ENCODE peak calls at places on chromosomes 13 and 19, in five cellular contexts. One of them, this sample, is unnamed. For H3K36me3, the result is how much of the 10 kb centered on the place peaks cover.

GRCh38 chr19:28468701-28469459 is 744.1 kb downstream of the UQCRFS1 start:
- DNase-seq in psoas muscle: no peak
- DNase-seq in brain microvascular endothelial cell: peak
- DNase-seq in osteoblast: peak
- DNase-seq in fibroblast of lung: no peak
- DNase-seq in this sample: peak

GRCh38 chr19:46413262-46414031 is at the start of gene CCDC8:
- DNase-seq in osteoblast: peak
- DNase-seq in fibroblast of lung: peak
- DNase-seq in psoas muscle: peak
- DNase-seq in brain microvascular endothelial cell: peak
- DNase-seq in this sample: peak

GRCh38 chr19:48445256-48445605 is 552 bp upstream of the GRWD1 start:
- DNase-seq in brain microvascular endothelial cell: peak
- DNase-seq in fibroblast of lung: peak
- DNase-seq in osteoblast: peak
- DNase-seq in psoas muscle: no peak
- DNase-seq in this sample: peak

GRCh38 chr19:45507864-45508680 is 793 bp downstream of the VASP start:
- DNase-seq in osteoblast: peak
- DNase-seq in psoas muscle: peak
- DNase-seq in brain microvascular endothelial cell: no peak
- DNase-seq in fibroblast of lung: no peak
- DNase-seq in this sample: no peak

GRCh38 chr13:66520511-66521390 is 709.4 kb downstream of the PCDH9 start:
- DNase-seq in brain microvascular endothelial cell: no peak
- DNase-seq in fibroblast of lung: no peak
- DNase-seq in osteoblast: no peak
- DNase-seq in psoas muscle: no peak
- DNase-seq in this sample: no peak

GRCh38 chr13:65347420-65348030 is 1882.6 kb downstream of the PCDH9 start:
- DNase-seq in osteoblast: no peak
- DNase-seq in psoas muscle: no peak
- DNase-seq in brain microvascular endothelial cell: no peak
- DNase-seq in fibroblast of lung: no peak
- DNase-seq in this sample: no peak

GRCh38 chr13:21006141-21007005 is 55.0 kb downstream of the LATS2 start:
- DNase-seq in osteoblast: no peak
- DNase-seq in brain microvascular endothelial cell: no peak
- DNase-seq in psoas muscle: no peak
- DNase-seq in fibroblast of lung: no peak
- DNase-seq in this sample: no peak

GRCh38 chr13:40672310-40673060 is 6.0 kb upstream of the FOXO1 start:
- DNase-seq in osteoblast: no peak
- DNase-seq in psoas muscle: no peak
- DNase-seq in brain microvascular endothelial cell: peak
- DNase-seq in fibroblast of lung: peak
- DNase-seq in this sample: no peak

GRCh38 chr19:21586341-21587116 is 81.1 kb downstream of the ZNF429 start:
- DNase-seq in brain microvascular endothelial cell: no peak
- DNase-seq in psoas muscle: peak
- DNase-seq in osteoblast: no peak
- DNase-seq in fibroblast of lung: no peak
- DNase-seq in this sample: no peak

GRCh38 chr13:48749699-48750473 is 96.2 kb downstream of the CYSLTR2 start:
- DNase-seq in fibroblast of lung: peak
- DNase-seq in psoas muscle: peak
- DNase-seq in brain microvascular endothelial cell: peak
- DNase-seq in osteoblast: peak
- DNase-seq in this sample: peak

GRCh38 chr13:23618341-23618740 is 48.1 kb downstream of the TNFRSF19 start:
- DNase-seq in psoas muscle: no peak
- DNase-seq in osteoblast: no peak
- DNase-seq in fibroblast of lung: peak
- DNase-seq in brain microvascular endothelial cell: peak
- DNase-seq in this sample: peak

GRCh38 chr13:40585911-40586471 is 80.5 kb downstream of the FOXO1 start:
- DNase-seq in brain microvascular endothelial cell: no peak
- DNase-seq in psoas muscle: no peak
- DNase-seq in fibroblast of lung: peak
- DNase-seq in osteoblast: no peak
- DNase-seq in this sample: no peak

GRCh38 chr13:52454459-52454824 is 836 bp upstream of the CKAP2 start:
- DNase-seq in fibroblast of lung: peak
- DNase-seq in osteoblast: no peak
- DNase-seq in psoas muscle: no peak
- DNase-seq in brain microvascular endothelial cell: no peak
- DNase-seq in this sample: no peak

GRCh38 chr13:44969858-44970484 is 19.3 kb downstream of the NUFIP1 start:
- DNase-seq in psoas muscle: no peak
- DNase-seq in brain microvascular endothelial cell: peak
- DNase-seq in osteoblast: no peak
- DNase-seq in fibroblast of lung: peak
- DNase-seq in this sample: peak

GRCh38 chr19:17243854-17244617 is 1.7 kb downstream of the NR2F6 start:
- DNase-seq in fibroblast of lung: peak
- DNase-seq in psoas muscle: peak
- DNase-seq in osteoblast: peak
- DNase-seq in brain microvascular endothelial cell: no peak
- DNase-seq in this sample: no peak

GRCh38 chr13:68888832-68889231 is 1218.8 kb upstream of the ATXN8OS start:
- DNase-seq in osteoblast: no peak
- DNase-seq in brain microvascular endothelial cell: no peak
- DNase-seq in fibroblast of lung: no peak
- DNase-seq in psoas muscle: no peak
- DNase-seq in this sample: no peak

GRCh38 chr19:19541572-19541971 is 3.5 kb downstream of the CILP2 start:
- DNase-seq in brain microvascular endothelial cell: no peak
- DNase-seq in psoas muscle: no peak
- DNase-seq in osteoblast: peak
- DNase-seq in fibroblast of lung: no peak
- DNase-seq in this sample: no peak

GRCh38 chr19:29667390-29667783 is 2.1 kb downstream of the PLEKHF1 start:
- DNase-seq in fibroblast of lung: no peak
- DNase-seq in brain microvascular endothelial cell: no peak
- DNase-seq in osteoblast: peak
- DNase-seq in psoas muscle: no peak
- DNase-seq in this sample: no peak

GRCh38 chr19:55585658-55586339 is 5.2 kb upstream of the ZNF579 start:
- DNase-seq in fibroblast of lung: peak
- DNase-seq in brain microvascular endothelial cell: peak
- DNase-seq in psoas muscle: peak
- DNase-seq in osteoblast: peak
- DNase-seq in this sample: no peak

GRCh38 chr19:20077791-20078463 is at the start of gene ZNF90:
- DNase-seq in brain microvascular endothelial cell: peak
- DNase-seq in psoas muscle: peak
- DNase-seq in osteoblast: peak
- DNase-seq in fibroblast of lung: peak
- DNase-seq in this sample: peak

GRCh38 chr13:49292742-49293498 is 45.2 kb downstream of the CDADC1 start:
- DNase-seq in osteoblast: peak
- DNase-seq in fibroblast of lung: peak
- DNase-seq in brain microvascular endothelial cell: peak
- DNase-seq in psoas muscle: peak
- DNase-seq in this sample: no peak

GRCh38 chr19:49126575-49126974 is 7.2 kb downstream of the PPFIA3 start:
- DNase-seq in brain microvascular endothelial cell: no peak
- DNase-seq in psoas muscle: no peak
- DNase-seq in fibroblast of lung: no peak
- DNase-seq in osteoblast: no peak
- DNase-seq in this sample: no peak

GRCh38 chr19:35248310-35249145 is at the start of gene LSR:
- DNase-seq in brain microvascular endothelial cell: no peak
- DNase-seq in fibroblast of lung: no peak
- DNase-seq in psoas muscle: no peak
- DNase-seq in osteoblast: peak
- DNase-seq in this sample: peak

GRCh38 chr13:37484056-37484455 is 114.5 kb downstream of the POSTN start:
- DNase-seq in osteoblast: no peak
- DNase-seq in psoas muscle: no peak
- DNase-seq in brain microvascular endothelial cell: no peak
- DNase-seq in fibroblast of lung: no peak
- DNase-seq in this sample: no peak

GRCh38 chr13:20901668-20902437 is 693 bp downstream of the XPO4 start:
- DNase-seq in fibroblast of lung: peak
- DNase-seq in psoas muscle: peak
- DNase-seq in brain microvascular endothelial cell: no peak
- DNase-seq in osteoblast: peak
- DNase-seq in this sample: no peak

GRCh38 chr13:26629260-26629659 is 71.8 kb downstream of the WASF3 start:
- DNase-seq in osteoblast: no peak
- DNase-seq in psoas muscle: peak
- DNase-seq in fibroblast of lung: no peak
- DNase-seq in brain microvascular endothelial cell: peak
- DNase-seq in this sample: no peak

GRCh38 chr13:48072304-48072703 is 22.6 kb downstream of the MED4 start:
- DNase-seq in fibroblast of lung: no peak
- DNase-seq in osteoblast: no peak
- DNase-seq in psoas muscle: no peak
- DNase-seq in brain microvascular endothelial cell: no peak
- DNase-seq in this sample: no peak

GRCh38 chr13:90867336-90867683 is 480.2 kb upstream of the MIR17HG start:
- DNase-seq in fibroblast of lung: peak
- DNase-seq in osteoblast: peak
- DNase-seq in brain microvascular endothelial cell: peak
- DNase-seq in psoas muscle: peak
- DNase-seq in this sample: peak

GRCh38 chr13:40993987-40994386 is 25.1 kb downstream of the ELF1 start:
- DNase-seq in psoas muscle: no peak
- DNase-seq in osteoblast: peak
- DNase-seq in fibroblast of lung: no peak
- DNase-seq in brain microvascular endothelial cell: no peak
- DNase-seq in this sample: peak

GRCh38 chr13:46160474-46161066 is 21.4 kb downstream of the LCP1 start:
- DNase-seq in brain microvascular endothelial cell: peak
- DNase-seq in osteoblast: peak
- DNase-seq in fibroblast of lung: peak
- DNase-seq in psoas muscle: no peak
- DNase-seq in this sample: peak

GRCh38 chr13:98476106-98476505 is 100.8 kb downstream of the STK24 start:
- DNase-seq in brain microvascular endothelial cell: no peak
- DNase-seq in fibroblast of lung: no peak
- DNase-seq in psoas muscle: no peak
- DNase-seq in osteoblast: peak
- DNase-seq in this sample: no peak

DNA sequence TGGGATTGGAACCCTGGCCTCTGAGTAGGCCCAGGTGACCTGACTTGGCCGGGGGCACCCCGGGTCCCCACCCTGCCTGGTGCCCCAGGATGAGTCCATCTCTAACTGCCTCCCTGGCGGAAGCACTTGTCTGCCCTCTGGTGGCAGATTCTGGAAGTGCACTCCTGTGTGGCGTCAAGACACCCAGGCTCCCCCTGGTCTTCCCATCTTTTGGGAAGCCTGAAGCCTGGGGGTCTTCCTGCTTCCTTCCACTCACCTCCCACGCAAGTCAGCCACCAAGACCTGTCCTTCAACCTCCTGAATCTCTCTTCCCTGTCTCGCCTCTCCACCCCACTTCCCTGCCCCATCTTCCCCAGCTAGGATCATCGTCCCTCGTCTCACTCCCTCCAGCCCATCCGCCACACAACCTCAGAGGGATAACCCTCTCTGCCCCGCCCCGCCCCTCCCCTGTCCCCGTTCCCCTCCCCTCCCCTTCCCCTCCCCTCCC is 7.4 kb downstream of the RABAC1 start:
- DNase-seq in fibroblast of lung: peak
- DNase-seq in psoas muscle: peak
- DNase-seq in osteoblast: peak
- DNase-seq in brain microvascular endothelial cell: peak
- DNase-seq in this sample: no peak
- TF ChIP-seq CTCF in fibroblast of lung: peak
- TF ChIP-seq CTCF in psoas muscle: peak
- TF ChIP-seq CTCF in osteoblast: peak
- TF ChIP-seq CTCF in brain microvascular endothelial cell: peak
- TF ChIP-seq CTCF in this sample: peak

GRCh38 chr19:3669134-3669436 is 31.2 kb downstream of the PIP5K1C start:
- DNase-seq in brain microvascular endothelial cell: no peak
- DNase-seq in osteoblast: no peak
- DNase-seq in fibroblast of lung: no peak
- DNase-seq in psoas muscle: no peak
- DNase-seq in this sample: no peak

GRCh38 chr19:3671680-3672574 is 28.3 kb downstream of the PIP5K1C start:
- DNase-seq in osteoblast: peak
- DNase-seq in brain microvascular endothelial cell: no peak
- DNase-seq in psoas muscle: no peak
- DNase-seq in fibroblast of lung: peak
- DNase-seq in this sample: no peak

GRCh38 chr19:3669616-3670257 is 30.5 kb downstream of the PIP5K1C start:
- DNase-seq in brain microvascular endothelial cell: no peak
- DNase-seq in fibroblast of lung: no peak
- DNase-seq in osteoblast: no peak
- DNase-seq in psoas muscle: no peak
- DNase-seq in this sample: no peak

GRCh38 chr19:3670796-3671679 is 29.2 kb downstream of the PIP5K1C start:
- DNase-seq in brain microvascular endothelial cell: peak
- DNase-seq in osteoblast: peak
- DNase-seq in fibroblast of lung: peak
- DNase-seq in psoas muscle: peak
- DNase-seq in this sample: no peak

GRCh38 chr19:3670258-3670795 is 29.9 kb downstream of the PIP5K1C start:
- DNase-seq in brain microvascular endothelial cell: peak
- DNase-seq in fibroblast of lung: peak
- DNase-seq in psoas muscle: peak
- DNase-seq in osteoblast: peak
- DNase-seq in this sample: peak
- H3K4me3 ChIP-seq in brain microvascular endothelial cell: peak
- H3K4me3 ChIP-seq in fibroblast of lung: no peak
- H3K4me3 ChIP-seq in psoas muscle: peak
- H3K4me3 ChIP-seq in osteoblast: peak
- H3K4me3 ChIP-seq in this sample: no peak

DNA sequence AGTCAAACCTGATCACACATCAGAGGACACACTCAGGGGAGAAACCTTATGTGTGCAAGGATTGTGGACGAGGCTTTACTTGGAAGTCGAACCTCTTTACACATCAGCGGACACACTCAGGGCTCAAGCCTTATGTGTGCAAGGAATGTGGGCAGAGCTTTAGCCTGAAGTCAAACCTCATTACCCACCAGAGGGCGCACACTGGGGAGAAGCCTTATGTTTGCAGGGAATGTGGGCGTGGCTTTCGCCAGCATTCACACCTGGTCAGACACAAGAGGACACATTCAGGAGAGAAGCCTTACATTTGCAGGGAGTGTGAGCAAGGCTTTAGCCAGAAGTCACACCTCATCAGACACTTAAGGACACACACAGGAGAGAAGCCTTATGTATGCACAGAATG is 8.2 kb upstream of the ZNF527 start:
- DNase-seq in psoas muscle: no peak
- DNase-seq in osteoblast: no peak
- DNase-seq in brain microvascular endothelial cell: no peak
- DNase-seq in fibroblast of lung: no peak
- DNase-seq in this sample: no peak
- H3K36me3 ChIP-seq in psoas muscle: under half
- H3K36me3 ChIP-seq in osteoblast: under half
- H3K36me3 ChIP-seq in brain microvascular endothelial cell: under half
- H3K36me3 ChIP-seq in fibroblast of lung: under half
- H3K36me3 ChIP-seq in this sample: under half

GRCh38 chr13:70104481-70104880 is 3.1 kb upstream of the ATXN8OS start:
- DNase-seq in psoas muscle: no peak
- DNase-seq in fibroblast of lung: no peak
- DNase-seq in brain microvascular endothelial cell: no peak
- DNase-seq in osteoblast: no peak
- DNase-seq in this sample: no peak

GRCh38 chr13:70098669-70099068 is 9.0 kb upstream of the ATXN8OS start:
- DNase-seq in brain microvascular endothelial cell: no peak
- DNase-seq in fibroblast of lung: peak
- DNase-seq in osteoblast: peak
- DNase-seq in psoas muscle: no peak
- DNase-seq in this sample: no peak
- TF ChIP-seq CTCF in brain microvascular endothelial cell: peak
- TF ChIP-seq CTCF in fibroblast of lung: peak
- TF ChIP-seq CTCF in osteoblast: no peak
- TF ChIP-seq CTCF in psoas muscle: no peak
- TF ChIP-seq CTCF in this sample: peak